ENCODE peak calls at places on chromosome 16, in six cellular contexts. C is PC-3, J is tibial nerve, S is A549, E is heart right ventricle, Y is left ventricle myocardium inferior. Z is an unnamed sample.

GRCh38 chr16:56422896-56423441 is 2.4 kb downstream of the AMFR start:
- DNase-seq in C (no peak), J (no peak), S (no peak), E (no peak), Y (no peak), Z (no peak)

GRCh38 chr16:16120044-16120381 is 103.3 kb downstream of the ABCC6 start:
- DNase-seq in C (no peak), J (no peak), S (no peak), E (no peak), Y (no peak), Z (no peak)

GRCh38 chr16:89586853-89587252 is 11.3 kb downstream of the CPNE7 start:
- DNase-seq in C (no peak), J (no peak), S (no peak), E (no peak), Y (no peak), Z (no peak)

GRCh38 chr16:80197790-80198201 is 343.0 kb upstream of the DYNLRB2 start:
- DNase-seq in C (peak; percentile 37), J (no peak), S (peak; percentile 87), E (no peak), Y (no peak), Z (no peak)

GRCh38 chr16:85959686-85960085 is 60.7 kb downstream of the IRF8 start:
- DNase-seq in C (no peak), J (no peak), S (no peak), E (no peak), Y (no peak), Z (peak; percentile 47)

GRCh38 chr16:8299635-8300034 is 290.7 kb downstream of the TMEM114 start:
- DNase-seq in C (no peak), J (no peak), S (no peak), E (no peak), Y (no peak), Z (no peak)

GRCh38 chr16:2009791-2010510 is at the start of gene ZNF598:
- DNase-seq in C (peak; percentile 83), J (peak; percentile 52), S (peak; percentile 93), E (peak; percentile 87), Y (peak; percentile 85), Z (no peak)

GRCh38 chr16:28182183-28182582 is 29.6 kb downstream of the XPO6 start:
- DNase-seq in C (no peak), J (no peak), S (no peak), E (no peak), Y (no peak), Z (no peak)

GRCh38 chr16:6643083-6643686 is 689.5 kb upstream of the RBFOX1 start:
- DNase-seq in C (peak; percentile 73), J (peak; percentile 85), S (peak; percentile 45), E (no peak), Y (no peak), Z (no peak)

GRCh38 chr16:84507011-84507982 is 2.8 kb upstream of the MEAK7 start:
- DNase-seq in C (no peak), J (no peak), S (no peak), E (no peak), Y (no peak), Z (peak; percentile 56)

GRCh38 chr16:31216552-31217530 is at the start of gene PYDC1:
- DNase-seq in C (no peak), J (no peak), S (no peak), E (peak; percentile 20), Y (no peak), Z (no peak)

GRCh38 chr16:24819462-24820040 is 26.2 kb upstream of the SLC5A11 start:
- DNase-seq in C (no peak), J (no peak), S (no peak), E (no peak), Y (no peak), Z (no peak)

GRCh38 chr16:71593048-71593999 is 16.4 kb upstream of the TAT start:
- DNase-seq in C (no peak), J (no peak), S (no peak), E (no peak), Y (no peak), Z (no peak)

GRCh38 chr16:30738984-30739951 is 9.0 kb upstream of the PHKG2 start:
- DNase-seq in C (no peak), J (no peak), S (no peak), E (no peak), Y (no peak), Z (no peak)

GRCh38 chr16:70419384-70420327 is 19.2 kb downstream of the ST3GAL2 start:
- DNase-seq in C (no peak), J (no peak), S (no peak), E (no peak), Y (no peak), Z (no peak)

GRCh38 chr16:89798126-89798525 is 18.3 kb downstream of the FANCA start:
- DNase-seq in C (no peak), J (no peak), S (no peak), E (no peak), Y (no peak), Z (no peak)

GRCh38 chr16:88560722-88561484 is 9.3 kb upstream of the ZC3H18 start:
- DNase-seq in C (peak; percentile 50), J (no peak), S (no peak), E (no peak), Y (no peak), Z (no peak)

GRCh38 chr16:89320717-89321501 is 103.4 kb downstream of the ZNF778 start:
- DNase-seq in C (peak; percentile 63), J (no peak), S (peak; percentile 56), E (peak; percentile 70), Y (peak; percentile 64), Z (peak; percentile 87)

GRCh38 chr16:70746708-70747424 is 54.1 kb downstream of the VAC14 start:
- DNase-seq in C (peak; percentile 94), J (peak; percentile 68), S (peak; percentile 95), E (peak; percentile 43), Y (peak; percentile 50), Z (no peak)

GRCh38 chr16:69942627-69943170 is 8.4 kb upstream of the CLEC18A start:
- DNase-seq in C (no peak), J (peak; percentile 3), S (no peak), E (no peak), Y (no peak), Z (peak; percentile 63)

GRCh38 chr16:71929048-71929447 is 33.7 kb downstream of the IST1 start:
- DNase-seq in C (no peak), J (no peak), S (no peak), E (no peak), Y (no peak), Z (no peak)

DNA sequence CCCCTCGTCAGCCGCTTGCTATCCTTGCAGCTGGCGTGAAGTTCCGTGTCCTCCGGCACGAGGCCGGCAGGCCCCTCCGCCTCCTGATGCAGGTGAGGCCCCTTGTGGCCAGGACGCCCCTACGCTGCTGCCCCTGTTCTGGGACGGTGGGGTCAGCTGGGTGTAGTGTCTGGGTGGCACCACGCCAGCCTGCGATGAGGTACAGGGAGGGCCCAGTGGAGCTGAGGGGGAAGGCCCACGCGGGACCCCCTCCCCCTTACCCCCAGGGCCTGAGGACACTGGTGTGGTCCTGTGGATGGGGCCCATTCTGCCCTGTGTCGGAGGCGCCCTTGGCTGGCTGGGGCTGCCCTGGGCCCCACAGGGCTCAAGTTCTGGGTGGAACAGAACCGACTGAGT is 7.7 kb upstream of the RAB40C start:
- DNase-seq in C (no peak), J (no peak), S (no peak), E (peak; percentile 21), Y (no peak), Z (no peak)
- TF ChIP-seq CTCF in C (no peak), J (no peak), S (no peak), E (no peak), Y (no peak), Z (no peak)

DNA sequence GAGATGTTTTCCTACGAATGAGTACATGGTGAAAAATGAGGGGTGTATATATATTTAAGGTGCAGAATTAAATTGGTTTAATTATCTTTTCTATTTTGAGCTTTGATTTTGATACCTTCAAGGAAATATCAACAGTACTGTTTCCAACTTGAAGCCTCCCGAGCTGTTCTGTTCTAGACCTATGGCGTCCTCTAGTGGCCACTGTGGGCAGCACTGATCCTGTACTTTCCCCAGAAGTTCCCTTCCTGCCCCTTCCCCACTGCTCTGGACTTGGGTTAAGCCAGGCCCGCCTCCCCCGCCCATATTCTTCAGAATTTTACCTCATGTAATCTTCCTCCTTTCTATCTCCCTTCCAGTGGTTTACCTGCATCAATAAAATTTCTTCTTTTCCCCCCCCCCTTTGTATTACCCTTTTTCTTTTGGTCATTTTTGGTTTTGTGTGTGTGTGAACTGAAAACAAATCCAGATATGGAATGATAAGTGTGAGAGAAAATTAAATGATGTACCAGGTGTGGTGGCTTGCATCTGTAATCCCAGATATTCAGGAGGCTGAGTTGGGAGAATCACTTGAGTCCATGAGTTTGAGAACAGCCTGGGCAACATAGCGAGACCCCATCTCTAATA is 1643.5 kb downstream of the TP53TG3F start:
- DNase-seq in C (no peak), J (no peak), S (peak; percentile 9), E (no peak), Y (no peak), Z (no peak)
- TF ChIP-seq CTCF in C (no peak), J (no peak), S (no peak), E (peak; percentile 39), Y (peak; percentile 59), Z (no peak)

DNA sequence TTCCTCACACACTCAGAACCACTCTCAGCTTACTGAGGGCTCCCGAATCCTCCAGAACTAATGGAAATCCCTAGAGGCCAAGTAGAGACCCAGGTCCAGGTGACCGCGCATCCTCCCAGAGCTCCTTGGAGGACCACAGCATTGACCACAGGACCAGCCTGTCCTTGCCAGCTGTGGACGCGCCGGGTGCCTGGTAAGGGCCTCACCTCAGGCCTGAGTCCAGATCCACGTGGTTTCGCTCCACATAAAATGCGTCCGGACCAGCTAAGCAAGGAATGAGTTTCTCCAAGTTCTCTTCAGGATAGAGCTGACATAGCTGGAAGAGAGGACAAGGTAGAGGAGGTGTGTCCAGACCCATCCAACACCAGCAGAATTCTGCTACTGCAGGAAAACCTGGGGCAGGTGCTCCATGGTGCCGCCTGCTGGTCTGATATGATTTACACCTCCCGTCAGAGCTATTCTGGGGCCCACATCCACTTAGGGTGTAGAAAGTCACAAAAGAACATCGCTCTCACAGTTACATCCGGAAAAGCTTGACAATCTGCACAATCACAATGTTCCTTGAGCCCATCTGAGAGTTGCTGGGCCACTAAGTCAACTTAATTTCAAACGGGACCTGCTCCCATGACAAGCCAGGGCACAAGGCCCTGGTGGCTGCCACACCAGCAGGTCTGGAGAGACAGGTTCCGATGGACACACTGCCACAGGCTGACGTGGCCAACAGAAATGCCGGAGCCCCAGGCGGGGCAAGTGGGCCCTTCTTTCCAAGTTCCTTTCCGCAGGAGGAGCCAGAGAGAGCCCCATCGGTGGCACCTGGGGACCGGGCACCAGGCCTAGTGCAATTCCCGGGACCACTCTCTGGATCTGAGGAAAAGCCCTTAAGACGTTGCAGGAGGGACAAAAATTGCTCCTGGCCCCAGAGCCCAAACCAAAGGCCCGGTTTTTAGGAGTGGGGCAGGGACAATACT is 28.5 kb downstream of the MAP1LC3B start:
- DNase-seq in C (no peak), J (no peak), S (no peak), E (no peak), Y (no peak), Z (no peak)
- TF ChIP-seq CTCF in C (peak; percentile 53), J (no peak), S (peak; percentile 17), E (no peak), Y (no peak), Z (no peak)

GRCh38 chr16:29663020-29663828 is at the start of gene SPN:
- DNase-seq in C (no peak), J (no peak), S (no peak), E (no peak), Y (no peak), Z (no peak)

GRCh38 chr16:29663829-29664132 is 734 bp downstream of the SPN start:
- DNase-seq in C (no peak), J (no peak), S (no peak), E (no peak), Y (no peak), Z (no peak)

GRCh38 chr16:29665294-29666077 is 2.4 kb downstream of the SPN start:
- DNase-seq in C (no peak), J (no peak), S (no peak), E (no peak), Y (no peak), Z (no peak)

GRCh38 chr16:29662729-29663019 is 373 bp upstream of the SPN start:
- DNase-seq in C (no peak), J (no peak), S (no peak), E (no peak), Y (no peak), Z (no peak)

GRCh38 chr16:29664133-29664912 is 1.3 kb downstream of the SPN start:
- DNase-seq in C (no peak), J (no peak), S (no peak), E (no peak), Y (no peak), Z (no peak)
- TF ChIP-seq CTCF in C (no peak), J (no peak), S (no peak), E (no peak), Y (no peak), Z (no peak)

Z was measured in chondrocyte.